ENCODE peak calls at places on chromosomes 6 and 20, in four cellular contexts. Z is fibroblast of the aortic adventitia, U is GM23338, Y is fibroblast of mammary gland. R is an unnamed sample.

GRCh38 chr20:25318471-25319240 is 70.8 kb downstream of the PYGB start:
- DNase-seq in Z (no peak), U (no peak), Y (no peak), R (peak; percentile 3)

GRCh38 chr6:104108587-104108986 is 751.1 kb downstream of the HACE1 start:
- DNase-seq in Z (no peak), U (no peak), Y (no peak), R (no peak)

GRCh38 chr6:56962451-56962850 is 7.5 kb downstream of the BEND6 start:
- DNase-seq in Z (no peak), U (no peak), Y (peak; percentile 44), R (no peak)

GRCh38 chr6:133892444-133893323 is 3.8 kb downstream of the TCF21 start:
- DNase-seq in Z (no peak), U (peak; percentile 59), Y (no peak), R (peak; percentile 40)

GRCh38 chr6:3603443-3604130 is 146.7 kb upstream of the SLC22A23 start:
- DNase-seq in Z (no peak), U (no peak), Y (no peak), R (no peak)

GRCh38 chr6:92684386-92684785 is 735.0 kb downstream of the EPHA7 start:
- DNase-seq in Z (no peak), U (no peak), Y (no peak), R (no peak)

GRCh38 chr6:5450073-5450472 is 188.8 kb downstream of the FARS2 start:
- DNase-seq in Z (no peak), U (no peak), Y (no peak), R (no peak)

GRCh38 chr6:123383718-123384117 is 253.0 kb downstream of the TRDN start:
- DNase-seq in Z (no peak), U (no peak), Y (no peak), R (no peak)

GRCh38 chr6:84422380-84422968 is 195.0 kb upstream of the CEP162 start:
- DNase-seq in Z (peak; percentile 72), U (peak; percentile 83), Y (peak; percentile 49), R (peak; percentile 82)

GRCh38 chr20:51563597-51564332 is 21.2 kb upstream of the NFATC2 start:
- DNase-seq in Z (peak; percentile 87), U (peak; percentile 79), Y (peak; percentile 80), R (peak; percentile 73)

GRCh38 chr20:23629017-23629541 is 8.7 kb downstream of the CST3 start:
- DNase-seq in Z (peak; percentile 92), U (no peak), Y (peak; percentile 91), R (no peak)

GRCh38 chr20:62993856-62994494 is 12.8 kb downstream of the BHLHE23 start:
- DNase-seq in Z (no peak), U (no peak), Y (no peak), R (no peak)

GRCh38 chr6:162560891-162561290 is 166.7 kb downstream of the PRKN start:
- DNase-seq in Z (no peak), U (no peak), Y (no peak), R (no peak)

GRCh38 chr6:110646419-110646698 is 168.9 kb downstream of the CDK19 start:
- DNase-seq in Z (no peak), U (peak; percentile 34), Y (no peak), R (peak; percentile 45)

GRCh38 chr6:110645685-110646418 is 169.4 kb downstream of the CDK19 start:
- DNase-seq in Z (no peak), U (no peak), Y (no peak), R (no peak)

GRCh38 chr6:110649704-110650103 is 165.6 kb downstream of the CDK19 start:
- DNase-seq in Z (no peak), U (no peak), Y (no peak), R (no peak)

GRCh38 chr6:110650755-110651154 is 164.5 kb downstream of the CDK19 start:
- DNase-seq in Z (no peak), U (no peak), Y (no peak), R (no peak)

GRCh38 chr6:110646951-110647910 is 168.0 kb downstream of the CDK19 start:
- DNase-seq in Z (no peak), U (peak; percentile 54), Y (no peak), R (peak; percentile 73)
- TF ChIP-seq CTCF in Z (peak; percentile 70), U (peak; percentile 82), Y (peak; percentile 37), R (peak; percentile 83)

DNA sequence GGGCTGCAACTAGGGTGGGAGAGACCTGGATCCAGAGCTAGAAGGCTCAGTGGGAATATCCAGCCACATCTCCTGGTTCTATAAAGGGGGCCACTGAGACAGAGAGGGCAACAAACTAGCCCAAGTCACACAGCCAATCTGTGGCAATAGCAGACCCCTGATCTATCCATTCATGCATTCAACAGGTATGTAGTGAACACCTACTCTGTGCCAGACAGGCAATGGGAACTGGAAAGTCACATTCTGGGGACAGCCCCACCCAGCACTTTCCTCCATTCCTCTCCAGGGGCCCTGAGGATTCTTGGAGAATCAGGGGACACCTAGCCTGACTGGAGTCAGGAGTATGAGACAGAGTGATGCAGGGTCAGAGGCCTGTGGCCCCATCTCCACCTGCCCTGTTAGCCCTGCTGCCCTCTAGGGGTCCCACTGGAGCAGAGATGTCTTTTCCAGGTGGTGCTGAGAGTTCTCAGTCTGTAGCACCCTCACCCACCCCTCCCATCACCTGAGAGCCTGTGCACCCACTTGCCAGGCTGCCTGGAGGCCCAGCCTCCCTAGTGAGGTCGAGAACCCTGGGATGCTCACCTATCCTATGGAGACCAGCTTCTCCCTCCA is 13.6 kb downstream of the BPIFA2 start:
- DNase-seq in Z (no peak), U (peak; percentile 56), Y (no peak), R (peak; percentile 52)
- TF ChIP-seq CTCF in Z (no peak), U (peak; percentile 70), Y (no peak), R (peak; percentile 12)

GRCh38 chr6:149470948-149471347 is 13.9 kb downstream of the ZC3H12D start:
- DNase-seq in Z (no peak), U (no peak), Y (no peak), R (no peak)

GRCh38 chr6:149473080-149474052 is 11.4 kb downstream of the ZC3H12D start:
- DNase-seq in Z (no peak), U (no peak), Y (no peak), R (no peak)

GRCh38 chr6:149474108-149474935 is 10.5 kb downstream of the ZC3H12D start:
- DNase-seq in Z (no peak), U (no peak), Y (no peak), R (no peak)

GRCh38 chr6:149471801-149472200 is 13.0 kb downstream of the ZC3H12D start:
- DNase-seq in Z (no peak), U (no peak), Y (no peak), R (no peak)

GRCh38 chr6:149472241-149472640 is 12.6 kb downstream of the ZC3H12D start:
- DNase-seq in Z (no peak), U (no peak), Y (no peak), R (no peak)
- TF ChIP-seq CTCF in Z (no peak), U (no peak), Y (no peak), R (no peak)

GRCh38 chr20:380763-381580 is 412 bp downstream of the TRIB3 start:
- DNase-seq in Z (peak; percentile 83), U (peak; percentile 89), Y (peak; percentile 40), R (peak; percentile 84)
- TF ChIP-seq CTCF in Z (peak; percentile 19), U (peak; percentile 3), Y (no peak), R (no peak)

GRCh38 chr6:12929678-12930077 is 213.1 kb downstream of the PHACTR1 start:
- DNase-seq in Z (no peak), U (no peak), Y (no peak), R (no peak)

GRCh38 chr6:12927746-12928145 is 211.2 kb downstream of the PHACTR1 start:
- DNase-seq in Z (no peak), U (no peak), Y (no peak), R (no peak)

GRCh38 chr6:12924911-12925310 is 208.3 kb downstream of the PHACTR1 start:
- DNase-seq in Z (no peak), U (no peak), Y (no peak), R (no peak)

GRCh38 chr6:12921467-12921866 is 204.9 kb downstream of the PHACTR1 start:
- DNase-seq in Z (no peak), U (no peak), Y (no peak), R (no peak)

DNA sequence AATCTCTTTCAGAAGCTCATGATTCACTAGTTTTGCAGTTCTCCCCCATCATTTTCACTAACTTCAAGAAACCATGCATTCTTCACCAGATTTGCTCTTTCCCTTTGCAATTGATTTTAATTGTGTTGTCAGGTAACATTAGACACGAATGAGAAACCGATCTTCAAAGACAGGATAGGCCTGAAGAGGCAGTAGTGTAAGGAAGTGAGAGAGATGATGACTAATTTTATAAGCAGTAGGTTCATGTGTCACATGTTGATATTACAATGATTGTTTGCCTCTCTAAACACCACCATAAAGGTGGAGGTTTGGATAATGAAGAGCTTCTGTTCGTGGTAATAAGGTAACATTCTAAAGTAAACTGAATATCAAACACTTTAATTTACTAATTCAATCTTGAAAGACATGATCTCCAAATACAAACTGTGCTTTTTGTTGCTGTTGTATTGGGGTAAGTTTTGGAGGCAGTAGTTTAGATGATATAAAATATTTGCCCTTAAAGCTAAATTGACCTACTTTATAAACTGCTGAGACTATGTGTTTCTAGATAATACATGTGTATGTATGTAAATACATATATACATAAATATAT is 207.2 kb downstream of the PHACTR1 start:
- DNase-seq in Z (no peak), U (no peak), Y (no peak), R (no peak)
- TF ChIP-seq CTCF in Z (no peak), U (no peak), Y (no peak), R (no peak)